ENCODE peak calls at places on chromosomes 16 and 17, in seven cellular contexts. K, E, B, V, P, X and A are unnamed samples.

GRCh38 chr17:39235555-39236221 is 9.9 kb upstream of the STAC2 start:
- DNase-seq in K (no peak), E (peak; percentile 96), B (peak; percentile 95), V (no peak), P (peak; percentile 76), X (no peak), A (no peak)

GRCh38 chr16:85716680-85717038 is 27.9 kb upstream of the GINS2 start:
- DNase-seq in K (no peak), E (no peak), B (no peak), V (no peak), P (no peak), X (no peak), A (no peak)

GRCh38 chr16:12173121-12173520 is 196.6 kb downstream of the SNX29 start:
- DNase-seq in K (no peak), E (no peak), B (no peak), V (no peak), P (no peak), X (no peak), A (no peak)

GRCh38 chr17:4673169-4673568 is 30.8 kb downstream of the PELP1 start:
- DNase-seq in K (no peak), E (no peak), B (no peak), V (no peak), P (no peak), X (no peak), A (no peak)

GRCh38 chr17:28018439-28019070 is 23.9 kb upstream of the NLK start:
- DNase-seq in K (no peak), E (no peak), B (no peak), V (no peak), P (peak; percentile 47), X (peak; percentile 96), A (no peak)

GRCh38 chr16:86886651-86887050 is 308.3 kb downstream of the FOXL1 start:
- DNase-seq in K (no peak), E (no peak), B (peak; percentile 62), V (no peak), P (no peak), X (no peak), A (no peak)

GRCh38 chr16:31435341-31436220 is 7.0 kb downstream of the ZNF843 start:
- DNase-seq in K (peak; percentile 40), E (peak; percentile 27), B (no peak), V (no peak), P (no peak), X (no peak), A (no peak)

GRCh38 chr16:79257958-79258490 is 342.5 kb downstream of the MAF start:
- DNase-seq in K (no peak), E (no peak), B (no peak), V (no peak), P (no peak), X (no peak), A (peak; percentile 48)

GRCh38 chr17:75526555-75527270 is 1.2 kb downstream of the LLGL2 start:
- DNase-seq in K (peak; percentile 82), E (peak; percentile 68), B (peak; percentile 31), V (no peak), P (no peak), X (no peak), A (no peak)

GRCh38 chr16:70298988-70299938 is at the start of gene DDX19B:
- DNase-seq in K (peak; percentile 89), E (peak; percentile 85), B (peak; percentile 81), V (peak; percentile 88), P (peak; percentile 83), X (peak; percentile 81), A (peak; percentile 80)

GRCh38 chr17:81294512-81295030 is 536 bp downstream of the SLC38A10 start:
- DNase-seq in K (peak; percentile 73), E (peak; percentile 53), B (no peak), V (peak; percentile 68), P (peak; percentile 64), X (peak; percentile 62), A (no peak)

GRCh38 chr17:52383493-52384100 is 225.1 kb upstream of the CA10 start:
- DNase-seq in K (no peak), E (peak; percentile 91), B (peak; percentile 94), V (no peak), P (peak; percentile 55), X (peak; percentile 28), A (no peak)

GRCh38 chr16:27402964-27403600 is 1.1 kb downstream of the IL21R start:
- DNase-seq in K (no peak), E (no peak), B (no peak), V (no peak), P (no peak), X (no peak), A (peak; percentile 53)

GRCh38 chr16:59169168-59169567 is 435.1 kb upstream of the GOT2 start:
- DNase-seq in K (no peak), E (peak; percentile 20), B (peak; percentile 62), V (no peak), P (no peak), X (no peak), A (no peak)

GRCh38 chr17:21368545-21369246 is 7.5 kb upstream of the KCNJ12 start:
- DNase-seq in K (no peak), E (no peak), B (no peak), V (no peak), P (no peak), X (no peak), A (no peak)

GRCh38 chr17:236641-237405 is 55.4 kb upstream of the DOC2B start:
- DNase-seq in K (peak; percentile 34), E (no peak), B (peak; percentile 46), V (peak; percentile 26), P (no peak), X (no peak), A (no peak)

GRCh38 chr16:19844945-19845641 is 39.6 kb downstream of the GPRC5B start:
- DNase-seq in K (no peak), E (no peak), B (no peak), V (no peak), P (peak; percentile 96), X (no peak), A (no peak)

GRCh38 chr17:18250259-18250658 is 8.3 kb downstream of the FLII start:
- DNase-seq in K (peak; percentile 80), E (peak; percentile 38), B (no peak), V (no peak), P (no peak), X (peak; percentile 33), A (no peak)

GRCh38 chr17:71402661-71403141 is 718.1 kb upstream of the SOX9 start:
- DNase-seq in K (no peak), E (no peak), B (no peak), V (no peak), P (no peak), X (no peak), A (no peak)

DNA sequence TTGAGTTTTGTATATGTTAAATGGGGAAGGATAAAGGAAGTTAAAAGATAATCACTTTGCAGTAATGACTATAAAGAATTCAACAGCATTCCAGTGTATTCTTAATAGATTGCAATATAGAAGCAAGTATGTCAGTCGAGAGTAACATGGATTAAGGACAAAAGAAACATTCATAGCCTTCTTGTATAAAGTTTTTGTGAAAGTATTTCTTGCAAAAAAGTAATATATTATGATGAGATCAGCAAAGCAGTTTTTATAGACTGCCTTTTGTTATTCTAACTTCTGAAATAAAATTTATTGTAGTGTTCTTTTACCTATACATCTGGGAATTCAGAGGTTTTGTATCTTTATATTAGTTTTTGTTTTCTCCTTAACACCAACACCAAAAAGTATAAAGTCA is 184.9 kb upstream of the RBL2 start:
- DNase-seq in K (no peak), E (no peak), B (no peak), V (no peak), P (no peak), X (no peak), A (no peak)
- H3K36me3 ChIP-seq in K (no peaks in the 10 kb centered on the region), E (no peaks in the 10 kb centered on the region), B (no peaks in the 10 kb centered on the region), V (no peaks in the 10 kb centered on the region), P (peaks cover 86% of the 10 kb centered on the region), X (peaks cover 35% of the 10 kb centered on the region), A (peaks cover 73% of the 10 kb centered on the region)

DNA sequence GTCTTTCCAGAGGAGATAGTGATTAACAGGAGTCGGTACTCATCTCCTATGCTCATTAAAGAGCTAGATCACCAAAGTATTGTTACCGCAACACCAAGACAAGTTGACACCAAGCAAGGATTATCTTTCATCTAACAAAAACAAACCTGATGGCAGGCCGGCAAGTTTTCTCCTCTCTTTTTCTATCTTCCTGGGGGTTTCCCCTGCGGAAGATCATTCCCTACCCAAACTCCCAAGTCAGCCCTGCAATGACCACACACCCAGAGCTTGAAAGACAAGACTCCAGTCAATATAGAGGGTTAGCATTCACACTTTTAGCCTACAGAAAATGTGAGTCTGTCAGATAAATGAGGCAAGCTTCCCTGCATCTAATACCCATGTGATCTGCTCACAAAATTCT is 312.1 kb downstream of the SOX9 start:
- DNase-seq in K (no peak), E (no peak), B (no peak), V (no peak), P (no peak), X (no peak), A (no peak)
- H3K4me1 ChIP-seq in K (peaks cover 44% of the 10 kb centered on the region), E (no peaks in the 10 kb centered on the region), B (no peaks in the 10 kb centered on the region), V (no peaks in the 10 kb centered on the region), P (peaks cover 9% of the 10 kb centered on the region), X (peaks cover 8% of the 10 kb centered on the region), A (no peaks in the 10 kb centered on the region)

GRCh38 chr17:2366747-2367494 is 29.6 kb downstream of the SGSM2 start:
- DNase-seq in K (no peak), E (peak; percentile 74), B (peak; percentile 58), V (peak; percentile 37), P (no peak), X (no peak), A (no peak)
- H3K36me3 ChIP-seq in K (no peaks in the 10 kb centered on the region), E (no peaks in the 10 kb centered on the region), B (no peaks in the 10 kb centered on the region), V (no peaks in the 10 kb centered on the region), P (no peaks in the 10 kb centered on the region), X (peaks cover 14% of the 10 kb centered on the region), A (peaks cover 17% of the 10 kb centered on the region)

GRCh38 chr17:29593546-29594440 is 861 bp downstream of the ANKRD13B start:
- DNase-seq in K (peak; percentile 62), E (peak; percentile 94), B (peak; percentile 87), V (peak; percentile 57), P (peak; percentile 52), X (no peak), A (no peak)
- H3K4me1 ChIP-seq in K (peaks cover 39% of the 10 kb centered on the region), E (peaks cover 50% of the 10 kb centered on the region), B (peaks cover 7% of the 10 kb centered on the region), V (peaks cover 33% of the 10 kb centered on the region), P (peaks cover 23% of the 10 kb centered on the region), X (peaks cover 38% of the 10 kb centered on the region), A (no peaks in the 10 kb centered on the region)

GRCh38 chr16:57764006-57764340 is 28.4 kb downstream of the KATNB1 start:
- DNase-seq in K (peak; percentile 34), E (no peak), B (no peak), V (no peak), P (no peak), X (no peak), A (no peak)
- H3K36me3 ChIP-seq in K (no peaks in the 10 kb centered on the region), E (no peaks in the 10 kb centered on the region), B (peaks cover 5% of the 10 kb centered on the region), V (no peaks in the 10 kb centered on the region), P (peaks cover 6% of the 10 kb centered on the region), X (peaks cover 70% of the 10 kb centered on the region), A (peaks cover 75% of the 10 kb centered on the region)